ENCODE peak calls at places on chromosomes 4 and X, in seven cellular contexts. D is CD14-positive monocyte, S is AG09319, Q is HFF-Myc, F is AG04449, I is thoracic aorta, B is tibial artery. K is an unnamed sample.

GRCh38 chr4:92012899-92013867 is 290.6 kb upstream of the GRID2 start:
- DNase-seq in D (no peak), S (no peak), Q (no peak), F (no peak), I (no peak), B (no peak), K (no peak)

GRCh38 chrX:31367816-31368215 is 296.0 kb upstream of the FTHL17 start:
- DNase-seq in D (no peak), S (no peak), Q (no peak), F (no peak), I (no peak), B (no peak), K (peak; percentile 4)

GRCh38 chr4:98945297-98945850 is 16.4 kb upstream of the EIF4E start:
- DNase-seq in D (no peak), S (no peak), Q (no peak), F (no peak), I (no peak), B (no peak), K (no peak)

GRCh38 chrX:110425222-110425621 is 66.6 kb downstream of the RTL9 start:
- DNase-seq in D (no peak), S (no peak), Q (no peak), F (no peak), I (no peak), B (no peak), K (no peak)

GRCh38 chr4:57442834-57443291 is 332.7 kb upstream of the IGFBP7 start:
- DNase-seq in D (no peak), S (no peak), Q (peak; percentile 2), F (no peak), I (no peak), B (peak; percentile 28), K (peak; percentile 70)

GRCh38 chr4:24001486-24001885 is 111.6 kb upstream of the PPARGC1A start:
- DNase-seq in D (no peak), S (no peak), Q (no peak), F (no peak), I (no peak), B (no peak), K (no peak)

GRCh38 chr4:94305468-94306225 is 37.0 kb downstream of the HPGDS start:
- DNase-seq in D (no peak), S (no peak), Q (no peak), F (no peak), I (no peak), B (no peak), K (no peak)

GRCh38 chr4:118322831-118323502 is 29.8 kb downstream of the PRSS12 start:
- DNase-seq in D (no peak), S (no peak), Q (no peak), F (no peak), I (no peak), B (no peak), K (no peak)

GRCh38 chrX:15441464-15441863 is 51.7 kb downstream of the PIR start:
- DNase-seq in D (no peak), S (no peak), Q (no peak), F (no peak), I (no peak), B (no peak), K (no peak)

GRCh38 chrX:132810488-132810887 is 147.9 kb downstream of the HS6ST2 start:
- DNase-seq in D (no peak), S (no peak), Q (no peak), F (no peak), I (no peak), B (no peak), K (no peak)

GRCh38 chr4:47668810-47669408 is 169.0 kb downstream of the CORIN start:
- DNase-seq in D (no peak), S (peak; percentile 29), Q (peak; percentile 41), F (no peak), I (no peak), B (no peak), K (peak; percentile 64)

GRCh38 chrX:112761239-112762207 is 79.1 kb downstream of the AMOT start:
- DNase-seq in D (no peak), S (no peak), Q (no peak), F (no peak), I (no peak), B (no peak), K (no peak)

GRCh38 chr4:14987054-14987453 is 15.2 kb upstream of the CPEB2 start:
- DNase-seq in D (no peak), S (no peak), Q (no peak), F (no peak), I (no peak), B (no peak), K (no peak)

GRCh38 chr4:155572106-155572703 is 94.4 kb upstream of the GUCY1A1 start:
- DNase-seq in D (no peak), S (no peak), Q (no peak), F (no peak), I (no peak), B (no peak), K (no peak)

GRCh38 chr4:10160280-10160856 is 43.8 kb upstream of the WDR1 start:
- DNase-seq in D (no peak), S (no peak), Q (no peak), F (no peak), I (no peak), B (no peak), K (peak; percentile 20)

GRCh38 chr4:83974111-83974789 is 438.3 kb downstream of the GPAT3 start:
- DNase-seq in D (no peak), S (no peak), Q (no peak), F (no peak), I (no peak), B (no peak), K (peak; percentile 21)

GRCh38 chr4:163875327-163875726 is 380.8 kb downstream of the TMA16 start:
- DNase-seq in D (no peak), S (no peak), Q (no peak), F (no peak), I (no peak), B (no peak), K (peak; percentile 33)

GRCh38 chr4:10153161-10153560 is 36.6 kb upstream of the WDR1 start:
- DNase-seq in D (no peak), S (no peak), Q (no peak), F (no peak), I (no peak), B (no peak), K (no peak)

GRCh38 chrX:154542723-154543424 is 3.8 kb downstream of the G6PD start:
- DNase-seq in D (peak; percentile 67), S (no peak), Q (no peak), F (no peak), I (no peak), B (no peak), K (peak; percentile 55)

GRCh38 chrX:71225661-71226060 is 2.6 kb downstream of the GJB1 start:
- DNase-seq in D (no peak), S (no peak), Q (no peak), F (no peak), I (no peak), B (no peak), K (no peak)

GRCh38 chr4:71426381-71427042 is 87.7 kb downstream of the SLC4A4 start:
- DNase-seq in D (no peak), S (no peak), Q (no peak), F (no peak), I (no peak), B (no peak), K (no peak)

GRCh38 chrX:134171661-134172587 is 65.1 kb upstream of the CCDC160 start:
- DNase-seq in D (no peak), S (no peak), Q (no peak), F (no peak), I (no peak), B (peak; percentile 34), K (no peak)

DNA sequence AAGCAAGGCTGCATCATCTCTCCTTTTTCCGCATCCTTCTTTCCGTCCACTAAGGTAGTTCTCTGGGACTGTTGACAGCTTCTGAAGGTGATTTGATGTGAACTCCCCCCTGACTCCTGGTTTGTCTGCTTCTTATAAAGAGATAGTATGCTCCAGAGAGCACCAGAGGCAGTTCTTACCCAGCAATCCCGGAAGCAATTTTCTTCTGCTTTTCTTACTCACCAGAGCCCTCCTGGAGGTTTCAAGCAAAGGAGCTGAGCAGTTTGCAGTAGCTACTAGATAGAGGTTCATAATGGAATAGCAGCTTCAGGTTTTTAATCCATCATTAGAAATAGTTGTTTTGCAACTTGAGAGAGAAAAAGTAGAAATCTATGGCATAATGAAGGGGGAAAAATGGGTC is 151.1 kb downstream of the PALLD start:
- DNase-seq in D (no peak), S (no peak), Q (no peak), F (no peak), I (no peak), B (no peak), K (no peak)
- TF ChIP-seq CTCF in D (no peak), S (no peak), Q (no peak), F (no peak), I (no peak), B (no peak), K (no peak)

GRCh38 chr4:174181827-174182226 is 101.6 kb downstream of the FBXO8 start:
- DNase-seq in D (no peak), S (no peak), Q (no peak), F (no peak), I (no peak), B (no peak), K (no peak)
- TF ChIP-seq CTCF in D (no peak), S (no peak), Q (no peak), F (no peak), I (no peak), B (no peak), K (peak; percentile 6)

DNA sequence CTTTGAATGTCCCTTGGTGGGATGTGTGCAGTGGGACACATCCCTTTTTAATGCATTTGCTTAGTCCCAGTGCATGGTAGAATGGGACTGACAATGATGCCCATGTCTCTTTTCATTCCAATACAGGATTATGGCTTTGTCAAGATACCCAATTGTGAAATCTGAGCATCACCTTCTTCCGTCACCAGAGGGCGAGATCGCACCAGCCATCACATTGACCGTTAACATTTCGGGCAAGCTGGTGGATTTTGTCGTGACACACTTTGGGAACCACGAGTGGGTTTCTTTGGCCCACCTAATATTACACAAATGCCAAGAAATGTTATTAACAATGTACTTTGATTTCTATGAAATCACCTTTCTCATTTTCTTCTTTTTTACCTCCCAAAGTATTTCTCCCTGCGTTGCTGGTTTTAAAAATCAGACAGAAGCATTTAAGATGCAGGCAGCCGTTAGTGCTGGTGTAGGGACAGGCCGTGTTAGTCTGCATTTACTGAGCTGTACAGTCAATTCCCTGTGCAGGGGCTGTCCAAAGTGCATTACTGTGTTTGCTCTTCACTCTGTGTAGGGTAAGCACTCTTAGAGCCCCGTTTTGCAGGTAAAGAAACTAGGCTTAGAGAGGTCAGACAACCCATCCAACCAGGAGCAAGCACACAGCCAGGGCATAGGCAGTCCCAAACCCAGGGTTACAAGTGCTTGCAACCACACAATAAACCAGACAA is 46.5 kb downstream of the CWH43 start:
- DNase-seq in D (no peak), S (no peak), Q (no peak), F (no peak), I (no peak), B (no peak), K (peak; percentile 63)
- TF ChIP-seq CTCF in D (no peak), S (peak; percentile 27), Q (peak; percentile 64), F (peak; percentile 61), I (no peak), B (no peak), K (peak; percentile 65)

GRCh38 chr4:147110968-147111367 is 165.3 kb upstream of the TTC29 start:
- DNase-seq in D (no peak), S (no peak), Q (no peak), F (no peak), I (no peak), B (no peak), K (no peak)
- TF ChIP-seq CTCF in D (no peak), S (peak; percentile 17), Q (no peak), F (no peak), I (no peak), B (peak; percentile 32), K (peak; percentile 8)